ENCODE peak calls at places on chromosomes 4 and X, in six cellular contexts. P is foreskin fibroblast, A is SJSA1, V is skeletal muscle cell, S is cardiac muscle cell, G is neuronal stem cell. T is an unnamed sample.

GRCh38 chrX:117636826-117637225 is 479.8 kb downstream of the KLHL13 start:
- DNase-seq in A (no peak), S (no peak), P (no peak), V (no peak), G (no peak), T (no peak)

GRCh38 chr4:36235306-36235705 is 9.0 kb downstream of the ARAP2 start:
- DNase-seq in S (no peak), G (no peak), V (no peak), A (no peak), P (no peak), T (no peak)

GRCh38 chrX:340641-341423 is 22.2 kb upstream of the GTPBP6 start:
- DNase-seq in G (no peak), S (no peak), A (no peak), P (no peak), V (no peak), T (no peak)

GRCh38 chr4:90028460-90028859 is 98.7 kb upstream of the CCSER1 start:
- DNase-seq in S (no peak), G (no peak), A (no peak), V (no peak), P (no peak), T (no peak)

GRCh38 chr4:55866973-55867574 is 13.6 kb downstream of the EXOC1 start:
- DNase-seq in G (peak), A (no peak), V (peak), S (peak), P (peak), T (peak)

GRCh38 chr4:76127754-76128153 is 20.4 kb downstream of the NUP54 start:
- DNase-seq in P (no peak), S (no peak), A (no peak), G (no peak), V (no peak), T (no peak)

GRCh38 chrX:151973851-151974335 is 583 bp downstream of the GABRE start:
- DNase-seq in A (no peak), P (peak), G (no peak), S (no peak), V (no peak), T (no peak)

GRCh38 chr4:162684371-162684700 is 482.4 kb downstream of the NAF1 start:
- DNase-seq in A (no peak), V (no peak), P (no peak), S (no peak), G (no peak), T (no peak)

GRCh38 chrX:18075603-18076002 is 145.1 kb downstream of the BEND2 start:
- DNase-seq in A (no peak), S (no peak), V (no peak), G (no peak), P (no peak), T (no peak)

GRCh38 chr4:56467284-56468096 is at the start of gene SRP72:
- DNase-seq in P (peak), V (peak), A (peak), S (peak), G (peak), T (peak)

GRCh38 chrX:82748901-82749505 is 759.1 kb upstream of the POU3F4 start:
- DNase-seq in S (no peak), A (no peak), P (no peak), V (no peak), G (no peak), T (no peak)

GRCh38 chrX:108225456-108225730 is 133.8 kb downstream of the ATG4A start:
- DNase-seq in A (no peak), S (no peak), P (peak), G (no peak), V (no peak), T (peak)

GRCh38 chrX:29348288-29348687 is 761.0 kb downstream of the IL1RAPL1 start:
- DNase-seq in V (no peak), G (no peak), A (no peak), P (no peak), S (no peak), T (no peak)

GRCh38 chrX:119693032-119693995 is at the start of gene SEPTIN6:
- DNase-seq in S (peak), A (peak), G (peak), V (peak), P (peak), T (peak)

GRCh38 chrX:119696251-119696890 is 3.4 kb upstream of the SEPTIN6 start:
- DNase-seq in P (no peak), A (no peak), V (no peak), S (no peak), G (no peak), T (no peak)

GRCh38 chrX:119693996-119694451 is 1.1 kb upstream of the SEPTIN6 start:
- DNase-seq in V (no peak), P (no peak), G (no peak), S (no peak), A (no peak), T (no peak)

GRCh38 chrX:119694601-119695534 is 1.9 kb upstream of the SEPTIN6 start:
- DNase-seq in A (no peak), G (no peak), S (no peak), P (peak), V (no peak), T (no peak)

DNA sequence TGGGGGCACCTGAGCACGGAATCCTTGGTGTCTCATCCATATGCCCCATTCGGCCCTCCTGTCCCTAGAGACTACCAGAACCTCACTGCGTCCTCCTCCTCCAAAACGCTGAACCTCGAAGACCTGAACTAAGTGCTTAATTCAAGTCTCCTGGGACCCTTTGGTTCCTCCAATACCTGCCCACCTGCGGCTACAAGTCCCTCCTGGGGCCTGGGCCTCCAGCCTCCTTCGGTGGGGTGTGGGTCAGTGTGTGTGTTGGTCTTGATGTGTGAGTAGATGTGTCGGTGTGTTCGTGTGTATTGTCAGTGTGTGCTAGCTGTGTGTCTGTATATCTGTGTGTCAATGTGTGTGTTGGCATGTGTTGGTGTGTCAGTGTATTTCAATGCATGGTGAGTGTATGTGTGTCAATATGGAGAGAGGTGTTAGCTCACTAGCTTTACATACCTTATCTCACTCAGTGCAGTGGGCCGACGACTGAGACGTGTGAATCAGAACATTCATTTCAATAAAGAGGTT is 2.6 kb upstream of the SEPTIN6 start:
- DNase-seq in P (no peak), S (no peak), G (no peak), V (no peak), A (no peak), T (no peak)
- H3K4me3 ChIP-seq in P (no peak), S (no peak), G (no peak), V (no peak), A (no peak), T (no peak)

DNA sequence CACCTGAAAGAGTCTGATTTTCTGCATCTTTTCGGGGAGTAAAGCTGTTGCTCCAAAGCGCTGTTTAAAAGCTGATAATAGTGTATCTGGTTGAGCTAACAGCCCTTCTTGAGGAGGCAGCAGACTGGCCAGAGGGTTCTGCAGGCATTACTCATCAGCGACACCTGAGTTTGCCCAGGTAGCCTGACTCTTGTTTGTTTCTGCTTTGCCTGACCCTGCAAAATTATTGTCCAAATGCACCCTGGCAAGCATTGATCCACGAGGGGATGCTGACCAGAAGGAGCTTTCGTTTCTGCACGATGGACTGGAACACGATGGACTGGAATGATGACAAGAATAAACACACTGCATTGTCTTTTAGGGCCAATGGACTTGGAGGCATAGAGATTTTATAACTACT is 6.2 kb downstream of the CD99 start:
- DNase-seq in G (no peak), S (no peak), V (no peak), P (no peak), A (no peak), T (no peak)
- H3K4me3 ChIP-seq in G (no peak), S (no peak), V (no peak), P (peak), A (peak), T (no peak)

DNA sequence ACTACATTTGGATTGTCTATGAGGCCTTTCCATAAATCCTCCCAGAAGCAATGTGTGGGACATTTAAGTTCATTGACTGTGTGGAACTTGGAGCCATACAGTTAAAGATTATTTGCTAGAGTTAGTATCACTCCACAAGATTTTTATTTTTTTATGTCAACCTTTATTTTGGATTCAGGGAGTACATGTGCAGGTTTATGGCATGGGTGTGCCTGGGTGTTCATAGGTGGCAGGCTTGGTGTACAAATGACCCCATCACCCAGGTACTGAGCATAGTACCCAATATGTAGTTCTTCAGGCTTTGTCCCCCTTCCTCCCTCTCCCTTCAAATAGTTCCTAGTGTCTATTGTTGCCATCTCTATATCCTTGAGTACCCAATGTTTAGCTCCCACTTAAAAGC is 199.8 kb upstream of the ZFP42 start:
- DNase-seq in V (no peak), A (no peak), P (no peak), G (no peak), S (no peak), T (no peak)
- H3K4me3 ChIP-seq in V (no peak), A (no peak), P (no peak), G (no peak), S (no peak), T (no peak)

DNA sequence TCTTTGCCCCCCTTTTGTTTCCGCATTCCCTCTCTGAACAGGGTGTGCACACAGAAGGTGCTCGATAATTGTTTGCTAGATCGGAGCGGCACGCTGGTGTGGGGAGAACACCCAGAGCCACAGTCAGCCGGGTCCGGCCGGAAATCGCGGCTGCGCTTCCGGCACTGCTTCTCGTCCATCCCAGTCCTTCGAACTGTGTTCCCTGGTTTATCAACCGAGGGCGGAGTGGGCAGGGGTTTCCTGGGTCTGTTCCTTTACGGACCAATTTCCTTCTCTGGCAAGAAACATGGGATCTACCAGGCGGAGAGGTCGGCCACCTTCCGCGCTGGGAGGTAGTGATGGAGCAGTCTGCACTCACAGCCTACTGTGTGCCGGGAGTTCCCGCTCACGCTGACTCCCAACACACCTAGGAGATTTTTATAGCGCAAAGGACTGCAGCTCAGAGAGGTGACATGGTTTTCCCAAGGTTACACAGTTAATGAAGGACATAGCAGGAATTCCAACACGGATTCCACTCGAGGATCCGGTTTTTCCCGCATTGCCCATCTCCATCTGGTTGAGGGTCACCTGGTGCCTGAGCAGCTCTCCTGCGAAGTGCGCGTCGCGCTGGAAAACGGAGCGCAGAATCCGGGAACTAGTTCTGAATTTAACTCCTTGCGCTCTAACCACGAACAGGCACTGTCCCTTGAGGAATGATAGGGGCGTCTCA is 6.8 kb downstream of the MSX1 start:
- DNase-seq in G (no peak), S (peak), A (no peak), V (no peak), P (peak), T (no peak)
- H3K4me3 ChIP-seq in G (peak), S (peak), A (no peak), V (peak), P (peak), T (peak)

T was measured in astrocyte of the cerebellum.